ENCODE peak calls at places on chromosome 12, in ten cellular contexts. One of them, this sample, is unnamed. For H3K9me3, the result is how much of the 10 kb centered on the place peaks cover.

GRCh38 chr12:42380733-42381132 is 54.8 kb downstream of the PPHLN1 start:
- DNase-seq in OCI-LY7: no peak
- DNase-seq in body of pancreas: no peak
- DNase-seq in lower lobe of right lung: no peak
- DNase-seq in aorta: no peak
- DNase-seq in Panc1: no peak
- DNase-seq in CD4-positive, CD25-positive, alpha-beta regulatory T cell: no peak
- DNase-seq in esophagus muscularis mucosa: no peak
- DNase-seq in suprapubic skin: no peak
- DNase-seq in neural progenitor cell: no peak
- DNase-seq in this sample: no peak

GRCh38 chr12:56086096-56086495 is 6.1 kb downstream of the ERBB3 start:
- DNase-seq in aorta: no peak
- DNase-seq in neural progenitor cell: no peak
- DNase-seq in suprapubic skin: no peak
- DNase-seq in Panc1: no peak
- DNase-seq in body of pancreas: peak
- DNase-seq in CD4-positive, CD25-positive, alpha-beta regulatory T cell: no peak
- DNase-seq in esophagus muscularis mucosa: no peak
- DNase-seq in lower lobe of right lung: no peak
- DNase-seq in OCI-LY7: no peak
- DNase-seq in this sample: no peak

GRCh38 chr12:107349008-107349747 is 255.8 kb upstream of the CRY1 start:
- DNase-seq in suprapubic skin: peak
- DNase-seq in CD4-positive, CD25-positive, alpha-beta regulatory T cell: no peak
- DNase-seq in esophagus muscularis mucosa: no peak
- DNase-seq in aorta: no peak
- DNase-seq in neural progenitor cell: peak
- DNase-seq in Panc1: peak
- DNase-seq in lower lobe of right lung: no peak
- DNase-seq in OCI-LY7: no peak
- DNase-seq in body of pancreas: peak
- DNase-seq in this sample: no peak

GRCh38 chr12:9096563-9097176 is 19.0 kb downstream of the A2M start:
- DNase-seq in Panc1: no peak
- DNase-seq in lower lobe of right lung: no peak
- DNase-seq in suprapubic skin: no peak
- DNase-seq in esophagus muscularis mucosa: no peak
- DNase-seq in body of pancreas: no peak
- DNase-seq in OCI-LY7: no peak
- DNase-seq in CD4-positive, CD25-positive, alpha-beta regulatory T cell: no peak
- DNase-seq in aorta: no peak
- DNase-seq in neural progenitor cell: no peak
- DNase-seq in this sample: no peak

GRCh38 chr12:123998960-123999359 is 25.9 kb downstream of the ZNF664 start:
- DNase-seq in OCI-LY7: no peak
- DNase-seq in CD4-positive, CD25-positive, alpha-beta regulatory T cell: no peak
- DNase-seq in suprapubic skin: no peak
- DNase-seq in body of pancreas: no peak
- DNase-seq in esophagus muscularis mucosa: no peak
- DNase-seq in neural progenitor cell: no peak
- DNase-seq in Panc1: no peak
- DNase-seq in aorta: no peak
- DNase-seq in lower lobe of right lung: no peak
- DNase-seq in this sample: no peak

GRCh38 chr12:130847097-130847496 is 8.0 kb upstream of the STX2 start:
- DNase-seq in neural progenitor cell: no peak
- DNase-seq in Panc1: no peak
- DNase-seq in CD4-positive, CD25-positive, alpha-beta regulatory T cell: no peak
- DNase-seq in OCI-LY7: no peak
- DNase-seq in suprapubic skin: no peak
- DNase-seq in aorta: no peak
- DNase-seq in lower lobe of right lung: no peak
- DNase-seq in esophagus muscularis mucosa: no peak
- DNase-seq in body of pancreas: no peak
- DNase-seq in this sample: no peak

GRCh38 chr12:77625441-77625840 is 205.3 kb upstream of the NAV3 start:
- DNase-seq in suprapubic skin: no peak
- DNase-seq in CD4-positive, CD25-positive, alpha-beta regulatory T cell: no peak
- DNase-seq in esophagus muscularis mucosa: no peak
- DNase-seq in lower lobe of right lung: no peak
- DNase-seq in OCI-LY7: no peak
- DNase-seq in body of pancreas: no peak
- DNase-seq in aorta: no peak
- DNase-seq in neural progenitor cell: no peak
- DNase-seq in Panc1: peak
- DNase-seq in this sample: no peak

GRCh38 chr12:12606793-12607589 is 4.7 kb upstream of the CREBL2 start:
- DNase-seq in CD4-positive, CD25-positive, alpha-beta regulatory T cell: no peak
- DNase-seq in neural progenitor cell: no peak
- DNase-seq in esophagus muscularis mucosa: no peak
- DNase-seq in OCI-LY7: no peak
- DNase-seq in suprapubic skin: no peak
- DNase-seq in body of pancreas: no peak
- DNase-seq in Panc1: no peak
- DNase-seq in lower lobe of right lung: no peak
- DNase-seq in aorta: no peak
- DNase-seq in this sample: no peak

GRCh38 chr12:5584776-5585560 is 153.1 kb downstream of the NTF3 start:
- DNase-seq in lower lobe of right lung: no peak
- DNase-seq in suprapubic skin: no peak
- DNase-seq in aorta: no peak
- DNase-seq in CD4-positive, CD25-positive, alpha-beta regulatory T cell: no peak
- DNase-seq in body of pancreas: no peak
- DNase-seq in neural progenitor cell: no peak
- DNase-seq in OCI-LY7: no peak
- DNase-seq in Panc1: no peak
- DNase-seq in esophagus muscularis mucosa: no peak
- DNase-seq in this sample: no peak

GRCh38 chr12:109841356-109841755 is 8.2 kb upstream of the TRPV4 start:
- DNase-seq in neural progenitor cell: no peak
- DNase-seq in esophagus muscularis mucosa: no peak
- DNase-seq in lower lobe of right lung: no peak
- DNase-seq in aorta: no peak
- DNase-seq in body of pancreas: no peak
- DNase-seq in Panc1: no peak
- DNase-seq in CD4-positive, CD25-positive, alpha-beta regulatory T cell: no peak
- DNase-seq in OCI-LY7: no peak
- DNase-seq in suprapubic skin: no peak
- DNase-seq in this sample: no peak

GRCh38 chr12:132925597-132926416 is 30.3 kb downstream of the ZNF605 start:
- DNase-seq in suprapubic skin: no peak
- DNase-seq in esophagus muscularis mucosa: no peak
- DNase-seq in CD4-positive, CD25-positive, alpha-beta regulatory T cell: no peak
- DNase-seq in neural progenitor cell: no peak
- DNase-seq in Panc1: no peak
- DNase-seq in lower lobe of right lung: no peak
- DNase-seq in aorta: no peak
- DNase-seq in OCI-LY7: no peak
- DNase-seq in body of pancreas: no peak
- DNase-seq in this sample: no peak

GRCh38 chr12:132921685-132922084 is 34.3 kb upstream of the CHFR start:
- DNase-seq in suprapubic skin: no peak
- DNase-seq in aorta: no peak
- DNase-seq in Panc1: no peak
- DNase-seq in OCI-LY7: no peak
- DNase-seq in CD4-positive, CD25-positive, alpha-beta regulatory T cell: no peak
- DNase-seq in esophagus muscularis mucosa: no peak
- DNase-seq in body of pancreas: no peak
- DNase-seq in lower lobe of right lung: no peak
- DNase-seq in neural progenitor cell: no peak
- DNase-seq in this sample: no peak

GRCh38 chr12:132923356-132923909 is 32.7 kb downstream of the ZNF605 start:
- DNase-seq in OCI-LY7: no peak
- DNase-seq in aorta: no peak
- DNase-seq in Panc1: no peak
- DNase-seq in neural progenitor cell: no peak
- DNase-seq in lower lobe of right lung: no peak
- DNase-seq in body of pancreas: no peak
- DNase-seq in suprapubic skin: no peak
- DNase-seq in esophagus muscularis mucosa: no peak
- DNase-seq in CD4-positive, CD25-positive, alpha-beta regulatory T cell: no peak
- DNase-seq in this sample: no peak

GRCh38 chr12:132924356-132924755 is 31.8 kb downstream of the ZNF605 start:
- DNase-seq in OCI-LY7: no peak
- DNase-seq in aorta: no peak
- DNase-seq in CD4-positive, CD25-positive, alpha-beta regulatory T cell: no peak
- DNase-seq in neural progenitor cell: no peak
- DNase-seq in esophagus muscularis mucosa: no peak
- DNase-seq in suprapubic skin: no peak
- DNase-seq in lower lobe of right lung: no peak
- DNase-seq in Panc1: no peak
- DNase-seq in body of pancreas: no peak
- DNase-seq in this sample: no peak

GRCh38 chr12:132922676-132923075 is 33.4 kb downstream of the ZNF605 start:
- DNase-seq in body of pancreas: no peak
- DNase-seq in aorta: no peak
- DNase-seq in Panc1: no peak
- DNase-seq in esophagus muscularis mucosa: no peak
- DNase-seq in lower lobe of right lung: no peak
- DNase-seq in suprapubic skin: no peak
- DNase-seq in neural progenitor cell: no peak
- DNase-seq in OCI-LY7: no peak
- DNase-seq in CD4-positive, CD25-positive, alpha-beta regulatory T cell: no peak
- DNase-seq in this sample: no peak
- H3K9me3 ChIP-seq in body of pancreas: under half
- H3K9me3 ChIP-seq in aorta: under half
- H3K9me3 ChIP-seq in Panc1: half or more
- H3K9me3 ChIP-seq in esophagus muscularis mucosa: half or more
- H3K9me3 ChIP-seq in lower lobe of right lung: half or more
- H3K9me3 ChIP-seq in suprapubic skin: half or more
- H3K9me3 ChIP-seq in neural progenitor cell: half or more
- H3K9me3 ChIP-seq in OCI-LY7: half or more
- H3K9me3 ChIP-seq in CD4-positive, CD25-positive, alpha-beta regulatory T cell: half or more
- H3K9me3 ChIP-seq in this sample: under half

DNA sequence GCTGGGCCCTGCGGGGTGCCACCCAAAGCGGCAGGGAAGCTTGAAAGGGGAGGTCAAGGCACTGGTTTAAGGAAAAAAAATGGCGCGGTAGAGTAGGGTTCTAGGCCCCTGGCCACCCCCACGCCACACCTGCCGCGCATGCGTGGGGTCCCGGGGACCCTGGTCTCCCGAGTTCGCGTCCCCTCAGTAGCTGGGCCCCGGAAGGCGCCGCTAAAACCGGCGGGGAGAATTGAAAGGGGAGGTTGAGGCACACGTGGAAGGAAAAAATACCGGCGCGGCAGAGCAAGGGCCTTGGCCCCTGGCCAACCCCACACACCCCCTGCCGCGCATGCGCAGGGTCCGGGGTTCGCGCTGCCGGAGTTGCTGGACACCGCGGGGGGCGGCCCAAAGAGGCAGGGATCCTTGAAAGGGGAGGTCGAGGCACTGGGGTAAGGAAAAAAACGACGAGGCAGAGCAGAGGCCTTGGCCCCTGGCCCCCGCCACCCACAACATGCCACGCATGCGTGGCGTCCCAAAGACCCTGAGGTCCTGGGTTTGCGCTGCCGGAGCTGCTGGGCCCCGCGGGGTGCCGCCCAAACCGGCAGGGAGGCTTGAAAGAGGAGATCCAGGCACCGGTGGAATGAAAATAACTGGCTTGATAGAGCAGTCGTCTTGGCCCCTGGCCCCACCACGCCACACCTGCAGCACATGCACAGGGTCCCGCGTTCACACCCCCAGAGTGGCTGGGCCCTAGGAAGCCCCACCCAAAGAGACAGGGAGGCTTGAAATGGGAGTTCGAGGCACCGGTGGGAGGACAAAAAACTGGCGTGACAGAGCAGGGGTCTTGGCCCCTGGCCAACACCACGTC is 314.5 kb downstream of the ALG10 start:
- DNase-seq in CD4-positive, CD25-positive, alpha-beta regulatory T cell: no peak
- DNase-seq in neural progenitor cell: no peak
- DNase-seq in lower lobe of right lung: no peak
- DNase-seq in OCI-LY7: no peak
- DNase-seq in body of pancreas: no peak
- DNase-seq in Panc1: no peak
- DNase-seq in aorta: no peak
- DNase-seq in suprapubic skin: no peak
- DNase-seq in esophagus muscularis mucosa: no peak
- DNase-seq in this sample: no peak
- H3K9me3 ChIP-seq in CD4-positive, CD25-positive, alpha-beta regulatory T cell: half or more
- H3K9me3 ChIP-seq in neural progenitor cell: under half
- H3K9me3 ChIP-seq in lower lobe of right lung: under half
- H3K9me3 ChIP-seq in OCI-LY7: under half
- H3K9me3 ChIP-seq in body of pancreas: under half
- H3K9me3 ChIP-seq in Panc1: under half
- H3K9me3 ChIP-seq in aorta: under half
- H3K9me3 ChIP-seq in suprapubic skin: under half
- H3K9me3 ChIP-seq in esophagus muscularis mucosa: under half
- H3K9me3 ChIP-seq in this sample: under half

DNA sequence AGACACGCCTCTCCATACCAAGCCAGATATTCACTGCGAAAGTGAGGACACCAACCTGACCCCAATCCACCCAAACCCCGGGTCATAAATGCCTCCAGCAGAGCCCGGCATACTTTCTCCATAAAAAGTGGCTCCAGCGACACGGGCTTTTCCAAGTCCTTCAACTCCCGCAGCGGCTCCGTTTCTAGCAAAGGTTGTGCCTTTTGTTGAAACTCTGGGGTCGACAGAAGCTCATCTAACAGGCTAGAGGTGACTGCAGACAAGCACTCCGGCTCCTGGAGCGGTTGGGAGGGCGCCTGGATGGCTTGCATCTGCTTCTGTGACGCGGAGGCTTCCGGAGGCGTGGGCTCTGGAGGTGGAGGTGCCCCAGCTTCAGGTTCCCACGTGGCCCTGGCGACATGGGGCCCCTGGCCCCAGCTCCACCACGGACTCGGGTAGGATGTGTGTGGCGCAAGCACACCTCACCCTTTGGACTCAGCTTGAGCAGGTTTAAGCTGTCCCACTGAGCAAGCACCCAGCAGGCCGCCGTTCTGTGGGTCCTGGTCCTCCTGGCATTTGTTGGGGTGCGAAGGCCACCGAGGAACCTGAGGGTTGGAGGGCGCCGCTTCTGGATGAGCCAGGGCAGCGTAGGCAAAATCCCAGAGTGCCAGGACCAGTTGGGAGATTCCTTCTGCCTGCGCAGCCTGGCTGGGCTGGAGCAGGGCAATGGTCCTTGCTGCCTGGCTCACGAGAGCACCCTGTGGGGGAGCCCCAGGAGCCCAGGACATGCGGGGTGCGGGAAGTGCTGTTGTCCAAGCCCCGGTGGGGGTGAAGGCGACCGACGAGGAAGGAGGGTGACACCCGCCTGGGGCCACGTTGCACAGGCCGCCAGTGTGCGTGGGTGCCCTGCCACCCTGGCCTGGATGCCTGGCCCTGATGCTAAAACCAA is 186.3 kb downstream of the ALG10 start:
- DNase-seq in Panc1: no peak
- DNase-seq in CD4-positive, CD25-positive, alpha-beta regulatory T cell: no peak
- DNase-seq in body of pancreas: no peak
- DNase-seq in lower lobe of right lung: no peak
- DNase-seq in OCI-LY7: no peak
- DNase-seq in neural progenitor cell: no peak
- DNase-seq in suprapubic skin: no peak
- DNase-seq in esophagus muscularis mucosa: peak
- DNase-seq in aorta: no peak
- DNase-seq in this sample: no peak
- H3K9me3 ChIP-seq in Panc1: under half
- H3K9me3 ChIP-seq in CD4-positive, CD25-positive, alpha-beta regulatory T cell: under half
- H3K9me3 ChIP-seq in body of pancreas: under half
- H3K9me3 ChIP-seq in lower lobe of right lung: under half
- H3K9me3 ChIP-seq in OCI-LY7: under half
- H3K9me3 ChIP-seq in neural progenitor cell: under half
- H3K9me3 ChIP-seq in suprapubic skin: under half
- H3K9me3 ChIP-seq in esophagus muscularis mucosa: under half
- H3K9me3 ChIP-seq in aorta: under half
- H3K9me3 ChIP-seq in this sample: under half

GRCh38 chr12:132342322-132342721 is 12.9 kb upstream of the GALNT9 start:
- DNase-seq in OCI-LY7: no peak
- DNase-seq in suprapubic skin: no peak
- DNase-seq in CD4-positive, CD25-positive, alpha-beta regulatory T cell: no peak
- DNase-seq in body of pancreas: no peak
- DNase-seq in esophagus muscularis mucosa: no peak
- DNase-seq in lower lobe of right lung: no peak
- DNase-seq in neural progenitor cell: peak
- DNase-seq in Panc1: no peak
- DNase-seq in aorta: no peak
- DNase-seq in this sample: no peak
- H3K9me3 ChIP-seq in OCI-LY7: under half
- H3K9me3 ChIP-seq in suprapubic skin: under half
- H3K9me3 ChIP-seq in CD4-positive, CD25-positive, alpha-beta regulatory T cell: under half
- H3K9me3 ChIP-seq in body of pancreas: under half
- H3K9me3 ChIP-seq in esophagus muscularis mucosa: under half
- H3K9me3 ChIP-seq in lower lobe of right lung: under half
- H3K9me3 ChIP-seq in neural progenitor cell: under half
- H3K9me3 ChIP-seq in Panc1: under half
- H3K9me3 ChIP-seq in aorta: under half
- H3K9me3 ChIP-seq in this sample: under half

This sample was measured in T-helper 17 cell.